ENCODE peak calls at places on chromosomes 5 and 9, in five cellular contexts. D is mesenchymal stem cell, Q is trophoblast cell, M is H9, Y is IMR-90. L is an unnamed sample. For H3K4me1, the result is how much of the 10 kb centered on the place peaks cover.

GRCh38 chr5:133952729-133953567 is 15.5 kb downstream of the C5orf15 start:
- DNase-seq in D (peak), Y (peak), Q (no peak), M (no peak), L (no peak)

GRCh38 chr5:119435436-119436132 is 16.7 kb upstream of the HSD17B4 start:
- DNase-seq in Y (peak), Q (peak), D (peak), M (peak), L (no peak)

GRCh38 chr9:129606161-129607025 is 14.5 kb downstream of the C9orf50 start:
- DNase-seq in Q (no peak), Y (no peak), M (no peak), D (peak), L (no peak)

GRCh38 chr5:92899611-92900010 is 681.4 kb downstream of the NR2F1-AS1 start:
- DNase-seq in M (no peak), Q (no peak), D (no peak), Y (peak), L (no peak)

GRCh38 chr9:26296910-26297309 is 595.7 kb downstream of the CAAP1 start:
- DNase-seq in D (peak), M (no peak), Q (no peak), Y (no peak), L (no peak)

GRCh38 chr5:25056846-25057245 is 412.1 kb upstream of the CDH10 start:
- DNase-seq in Q (no peak), D (peak), M (no peak), Y (no peak), L (no peak)

GRCh38 chr9:4339783-4340335 is 40.0 kb upstream of the GLIS3 start:
- DNase-seq in D (peak), M (no peak), Q (no peak), Y (peak), L (no peak)

GRCh38 chr9:5870691-5871090 is 20.0 kb upstream of the MLANA start:
- DNase-seq in Q (no peak), M (no peak), D (no peak), Y (no peak), L (no peak)

GRCh38 chr9:133686642-133687575 is 50.7 kb downstream of the DBH start:
- DNase-seq in Q (no peak), D (no peak), M (no peak), Y (no peak), L (no peak)

GRCh38 chr5:122076023-122076422 is 2.0 kb downstream of the LOX start:
- DNase-seq in M (no peak), Y (no peak), Q (no peak), D (peak), L (no peak)

GRCh38 chr5:122053181-122054109 is 24.6 kb downstream of the LOX start:
- DNase-seq in Q (no peak), M (no peak), D (no peak), Y (peak), L (no peak)

GRCh38 chr9:128771745-128772519 is at the start of gene ZER1:
- DNase-seq in D (peak), M (peak), Q (peak), Y (peak), L (peak)

GRCh38 chr5:32390819-32391591 is 53.5 kb downstream of the ZFR start:
- DNase-seq in Q (peak), D (peak), Y (peak), M (no peak), L (no peak)

GRCh38 chr9:93193373-93193725 is 9.4 kb downstream of the WNK2 start:
- DNase-seq in Q (no peak), D (no peak), Y (no peak), M (no peak), L (no peak)

GRCh38 chr5:132468665-132469379 is 21.8 kb downstream of the IRF1 start:
- DNase-seq in M (no peak), D (no peak), Y (peak), Q (no peak), L (no peak)

GRCh38 chr9:138009016-138009415 is 131.4 kb downstream of the CACNA1B start:
- DNase-seq in D (no peak), Y (no peak), Q (no peak), M (peak), L (no peak)

GRCh38 chr5:80186634-80187033 is 69.2 kb downstream of the SERINC5 start:
- DNase-seq in M (no peak), Q (peak), Y (no peak), D (no peak), L (no peak)

GRCh38 chr9:121736964-121737462 is 85.6 kb downstream of the DAB2IP start:
- DNase-seq in M (peak), Q (peak), Y (no peak), D (no peak), L (no peak)

GRCh38 chr5:66306105-66306843 is 162.2 kb downstream of the SREK1 start:
- DNase-seq in M (peak), D (peak), Y (peak), Q (peak), L (peak)

GRCh38 chr9:37511006-37511714 is 25.4 kb downstream of the POLR1E start:
- DNase-seq in D (no peak), Q (no peak), Y (no peak), M (peak), L (no peak)

GRCh38 chr9:92377904-92378303 is 26.5 kb downstream of the OGN start:
- DNase-seq in D (no peak), Q (no peak), Y (peak), M (no peak), L (no peak)

GRCh38 chr9:123834218-123834906 is 95.6 kb downstream of the DENND1A start:
- DNase-seq in D (peak), Q (no peak), M (no peak), Y (peak), L (peak)

GRCh38 chr5:64074533-64074932 is 91.1 kb upstream of the RNF180 start:
- DNase-seq in Q (peak), D (peak), Y (peak), M (peak), L (peak)

GRCh38 chr5:161548472-161549094 is 2.1 kb upstream of the GABRB2 start:
- DNase-seq in Q (no peak), M (peak), D (no peak), Y (no peak), L (peak)

GRCh38 chr9:89528131-89528530 is 30.2 kb upstream of the SEMA4D start:
- DNase-seq in Y (no peak), M (no peak), D (no peak), Q (peak), L (no peak)

GRCh38 chr9:4934976-4935672 is 49.9 kb upstream of the JAK2 start:
- DNase-seq in Y (no peak), D (no peak), M (no peak), Q (no peak), L (peak)

GRCh38 chr9:108854094-108854493 is 1.7 kb downstream of the ACTL7B start:
- DNase-seq in Y (no peak), M (no peak), Q (no peak), D (no peak), L (no peak)

GRCh38 chr5:116532762-116533525 is 41.7 kb downstream of the SEMA6A start:
- DNase-seq in M (no peak), Q (no peak), D (no peak), Y (no peak), L (no peak)

GRCh38 chr5:91212336-91213092 is 170.6 kb downstream of the ARRDC3 start:
- DNase-seq in Y (peak), Q (no peak), M (no peak), D (peak), L (no peak)

GRCh38 chr9:95793924-95794828 is 81.3 kb upstream of the ERCC6L2 start:
- DNase-seq in Y (peak), Q (no peak), M (no peak), D (peak), L (no peak)

GRCh38 chr5:139635606-139636206 is 12.4 kb upstream of the CXXC5 start:
- DNase-seq in Q (no peak), D (peak), M (no peak), Y (peak), L (no peak)

GRCh38 chr5:139637438-139638089 is 10.6 kb upstream of the CXXC5 start:
- DNase-seq in Y (peak), M (peak), Q (no peak), D (peak), L (no peak)

GRCh38 chr5:139636207-139636792 is 11.8 kb upstream of the CXXC5 start:
- DNase-seq in Q (no peak), Y (no peak), M (no peak), D (no peak), L (no peak)

GRCh38 chr5:139638090-139638735 is 9.9 kb upstream of the CXXC5 start:
- DNase-seq in M (no peak), Q (peak), Y (peak), D (peak), L (no peak)

GRCh38 chr5:139636975-139637408 is 11.2 kb upstream of the CXXC5 start:
- DNase-seq in M (no peak), D (peak), Q (no peak), Y (peak), L (no peak)
- H3K4me1 ChIP-seq in M (under half), D (half or more), Q (under half), Y (under half), L (under half)

GRCh38 chr5:57007349-57007748 is 55.4 kb upstream of the MIER3 start:
- DNase-seq in Y (no peak), Q (no peak), M (no peak), D (no peak), L (no peak)

GRCh38 chr5:57004800-57005199 is 52.9 kb upstream of the MIER3 start:
- DNase-seq in M (no peak), Y (no peak), D (no peak), Q (peak), L (no peak)

GRCh38 chr5:57002959-57003485 is 51.1 kb upstream of the MIER3 start:
- DNase-seq in Q (peak), M (no peak), D (no peak), Y (no peak), L (no peak)
- H3K14ac ChIP-seq in Q (no peak), M (no peak), D (no peak), Y (no peak), L (no peak)

DNA sequence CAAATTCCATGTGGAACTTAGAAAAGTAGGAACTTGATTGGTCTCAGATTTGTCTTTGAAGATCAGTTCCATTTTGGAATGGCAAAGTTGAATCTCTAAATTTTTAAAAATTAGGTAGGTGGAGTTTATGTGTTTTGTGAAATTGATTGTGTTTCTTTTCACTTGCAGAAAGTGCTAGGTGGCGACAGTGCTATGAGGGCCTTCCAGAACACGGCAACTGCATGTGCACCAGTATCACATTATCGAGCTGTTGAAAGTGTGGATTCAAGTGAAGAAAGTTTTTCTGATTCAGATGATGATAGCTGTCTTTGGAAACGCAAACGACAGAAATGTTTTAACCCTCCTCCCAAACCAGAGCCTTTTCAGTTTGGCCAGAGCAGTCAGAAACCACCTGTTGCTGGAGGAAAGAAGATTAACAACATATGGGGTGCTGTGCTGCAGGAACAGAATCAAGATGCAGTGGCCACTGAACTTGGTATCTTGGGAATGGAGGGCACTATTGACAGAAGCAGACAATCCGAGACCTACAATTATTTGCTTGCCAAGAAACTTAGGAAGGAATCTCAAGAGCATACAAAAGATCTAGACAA is 2.8 kb downstream of the PHAX start:
- DNase-seq in Q (no peak), M (no peak), D (no peak), Y (no peak), L (no peak)
- H3K4me1 ChIP-seq in Q (under half), M (under half), D (under half), Y (under half), L (under half)

GRCh38 chr5:145975001-145975360 is 38.6 kb downstream of the SH3RF2 start:
- DNase-seq in D (no peak), Q (no peak), Y (no peak), M (no peak), L (no peak)
- H3K14ac ChIP-seq in D (no peak), Q (no peak), Y (no peak), M (no peak), L (no peak)

GRCh38 chr5:176412517-176413254 is 3.7 kb downstream of the CLTB start:
- DNase-seq in D (no peak), Q (no peak), Y (no peak), M (no peak), L (no peak)
- H3K4me1 ChIP-seq in D (under half), Q (under half), Y (under half), M (under half), L (under half)

GRCh38 chr9:112586600-112587155 is 100.1 kb downstream of the KIAA1958 start:
- DNase-seq in Y (peak), D (no peak), Q (no peak), M (no peak), L (no peak)

GRCh38 chr9:112581469-112582176 is 95.0 kb downstream of the KIAA1958 start:
- DNase-seq in M (no peak), D (no peak), Q (no peak), Y (no peak), L (peak)

GRCh38 chr9:112582863-112583262 is 96.2 kb downstream of the KIAA1958 start:
- DNase-seq in D (no peak), Y (no peak), M (no peak), Q (no peak), L (no peak)

DNA sequence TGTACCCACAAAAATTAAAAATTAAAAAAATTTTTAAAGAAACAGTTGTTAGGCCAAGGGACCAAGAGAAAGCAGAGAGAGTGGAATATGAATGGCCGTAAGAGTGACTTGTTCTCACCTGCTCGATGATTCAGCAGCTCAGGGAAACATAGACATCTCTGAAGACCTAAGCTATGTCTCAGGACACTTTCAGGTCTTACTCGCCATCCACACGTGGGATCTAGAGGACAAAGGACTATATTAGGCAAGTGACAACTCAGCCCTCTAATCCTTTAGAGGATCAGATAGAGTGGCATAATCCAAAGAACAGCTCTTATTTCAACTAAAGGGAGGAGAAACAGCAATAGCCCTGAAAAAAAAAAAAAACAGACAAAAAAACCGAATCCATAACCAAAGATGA is 95.7 kb downstream of the KIAA1958 start:
- DNase-seq in M (no peak), D (no peak), Q (no peak), Y (no peak), L (no peak)
- H3K14ac ChIP-seq in M (no peak), D (no peak), Q (no peak), Y (no peak), L (no peak)

L was measured in neuronal stem cell.